ENCODE peak calls at places on chromosome 1, in six cellular contexts. B, W, P, Q, E and I are unnamed samples. For H4K20me1, the result is how much of the 10 kb centered on the place peaks cover.

GRCh38 chr1:224059897-224060462 is 53.9 kb upstream of the FBXO28 start:
- DNase-seq in B (no peak), W (no peak), P (no peak), Q (no peak), E (no peak), I (no peak)

GRCh38 chr1:6956488-6957159 is 171.4 kb downstream of the CAMTA1 start:
- DNase-seq in B (peak), W (peak), P (no peak), Q (no peak), E (no peak), I (no peak)

GRCh38 chr1:54018635-54019034 is 649 bp upstream of the LDLRAD1 start:
- DNase-seq in B (no peak), W (no peak), P (peak), Q (no peak), E (no peak), I (no peak)

GRCh38 chr1:238777551-238777950 is 608.8 kb upstream of the CHRM3 start:
- DNase-seq in B (no peak), W (no peak), P (no peak), Q (no peak), E (no peak), I (no peak)

GRCh38 chr1:234435620-234436019 is 43.4 kb downstream of the TARBP1 start:
- DNase-seq in B (no peak), W (no peak), P (no peak), Q (no peak), E (no peak), I (no peak)

GRCh38 chr1:74937176-74937575 is 197.0 kb upstream of the LHX8 start:
- DNase-seq in B (no peak), W (no peak), P (no peak), Q (no peak), E (no peak), I (no peak)

GRCh38 chr1:81126989-81127571 is 673.7 kb upstream of the ADGRL2 start:
- DNase-seq in B (no peak), W (no peak), P (no peak), Q (no peak), E (no peak), I (no peak)

GRCh38 chr1:40664791-40665190 is 691 bp downstream of the RIMS3 start:
- DNase-seq in B (no peak), W (no peak), P (no peak), Q (no peak), E (no peak), I (no peak)

GRCh38 chr1:61472876-61473275 is 252.1 kb downstream of the TM2D1 start:
- DNase-seq in B (peak), W (peak), P (no peak), Q (no peak), E (peak), I (no peak)

GRCh38 chr1:111592389-111593361 is 26.9 kb upstream of the RAP1A start:
- DNase-seq in B (peak), W (peak), P (peak), Q (peak), E (peak), I (peak)

GRCh38 chr1:3707298-3707938 is 44.8 kb upstream of the CCDC27 start:
- DNase-seq in B (peak), W (no peak), P (no peak), Q (no peak), E (no peak), I (peak)

GRCh38 chr1:31390071-31390470 is 17.2 kb upstream of the FABP3 start:
- DNase-seq in B (peak), W (no peak), P (no peak), Q (no peak), E (no peak), I (peak)

GRCh38 chr1:237799762-237800474 is 90.8 kb downstream of the ZP4 start:
- DNase-seq in B (peak), W (peak), P (peak), Q (no peak), E (peak), I (no peak)

GRCh38 chr1:27137022-27137542 is 17.8 kb downstream of the SLC9A1 start:
- DNase-seq in B (no peak), W (no peak), P (peak), Q (no peak), E (no peak), I (no peak)
- H4K20me1 ChIP-seq in B (under half), W (under half), P (under half), Q (under half), E (under half), I (under half)

GRCh38 chr1:171487038-171487437 is 1.7 kb downstream of the PRRC2C start:
- DNase-seq in B (no peak), W (no peak), P (no peak), Q (no peak), E (no peak), I (no peak)
- H4K20me1 ChIP-seq in B (half or more), W (under half), P (under half), Q (under half), E (under half), I (under half)

DNA sequence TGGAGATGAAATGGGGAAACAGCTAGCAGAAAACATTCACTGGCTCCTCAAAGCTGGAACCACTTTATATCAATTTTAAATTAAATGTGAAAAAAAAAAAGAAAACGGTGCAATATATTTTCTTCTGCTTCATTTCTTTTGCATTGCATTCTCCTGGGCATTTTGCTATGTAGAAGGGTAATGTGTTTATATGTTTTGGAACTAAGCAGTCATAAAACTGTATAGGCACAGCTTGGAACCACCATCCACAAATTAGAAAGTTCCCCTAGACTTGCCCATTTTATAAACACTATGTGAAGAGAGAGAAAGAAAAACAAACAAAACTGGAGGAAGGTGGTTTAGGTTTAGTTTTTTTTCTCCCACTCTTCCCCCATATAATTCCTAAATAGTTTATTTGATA is 1054.7 kb downstream of the TTLL7 start:
- DNase-seq in B (no peak), W (no peak), P (no peak), Q (no peak), E (peak), I (no peak)
- H4K20me1 ChIP-seq in B (under half), W (under half), P (under half), Q (under half), E (under half), I (under half)

DNA sequence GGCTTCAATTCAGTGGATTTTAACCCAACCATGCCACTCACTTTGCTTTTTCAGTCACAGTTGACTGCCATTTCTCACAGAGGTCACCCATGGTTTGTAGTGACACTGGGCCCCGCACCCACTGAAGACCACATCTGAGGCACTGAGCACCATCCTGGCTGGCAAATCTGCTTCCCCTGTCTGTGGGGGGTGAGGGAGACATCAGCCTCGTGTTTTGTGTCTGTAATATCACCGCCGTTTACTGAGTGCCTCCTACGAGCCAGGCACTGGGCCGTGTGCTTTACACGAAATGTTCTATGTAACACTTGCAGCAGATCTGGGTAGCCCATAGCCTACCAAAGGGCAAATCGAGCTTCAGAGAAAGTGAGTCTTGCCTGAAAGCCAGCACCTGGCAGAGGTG is 161.8 kb downstream of the PGBD5 start:
- DNase-seq in B (no peak), W (no peak), P (no peak), Q (no peak), E (no peak), I (no peak)
- H4K20me1 ChIP-seq in B (under half), W (under half), P (under half), Q (under half), E (under half), I (under half)

DNA sequence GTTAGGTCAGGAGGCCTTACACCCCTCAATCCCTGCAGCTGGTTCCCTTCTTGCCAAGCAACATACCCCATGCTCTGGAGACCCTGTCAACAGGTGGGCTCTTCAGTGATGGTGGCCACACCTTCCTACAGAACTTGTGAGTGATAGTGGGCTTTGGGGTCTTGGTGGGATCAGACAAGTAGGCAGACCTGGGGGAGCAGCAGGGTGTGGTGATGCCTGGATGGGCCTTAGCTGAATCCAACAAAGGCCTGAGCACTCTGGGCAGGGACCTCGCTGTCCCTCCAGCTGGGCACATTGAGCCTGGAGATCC is 14.9 kb downstream of the FAAH start:
- DNase-seq in B (no peak), W (no peak), P (no peak), Q (no peak), E (no peak), I (no peak)
- H4K20me1 ChIP-seq in B (under half), W (under half), P (under half), Q (under half), E (under half), I (under half)

GRCh38 chr1:185696419-185697150 is 37.6 kb upstream of the HMCN1 start:
- DNase-seq in B (peak), W (no peak), P (no peak), Q (no peak), E (no peak), I (no peak)

GRCh38 chr1:185695299-185695698 is 38.9 kb upstream of the HMCN1 start:
- DNase-seq in B (peak), W (no peak), P (no peak), Q (no peak), E (peak), I (no peak)

GRCh38 chr1:185690527-185690926 is 43.7 kb upstream of the HMCN1 start:
- DNase-seq in B (no peak), W (no peak), P (no peak), Q (no peak), E (no peak), I (no peak)

GRCh38 chr1:185693654-185694053 is 40.5 kb upstream of the HMCN1 start:
- DNase-seq in B (no peak), W (no peak), P (no peak), Q (no peak), E (no peak), I (no peak)

GRCh38 chr1:185694081-185694480 is 40.1 kb upstream of the HMCN1 start:
- DNase-seq in B (no peak), W (no peak), P (no peak), Q (no peak), E (peak), I (no peak)
- H4K20me1 ChIP-seq in B (under half), W (under half), P (under half), Q (under half), E (under half), I (under half)

GRCh38 chr1:167764458-167765330 is 42.9 kb downstream of the MPZL1 start:
- DNase-seq in B (no peak), W (no peak), P (no peak), Q (no peak), E (no peak), I (no peak)

GRCh38 chr1:167757433-167758309 is 35.9 kb downstream of the MPZL1 start:
- DNase-seq in B (no peak), W (no peak), P (no peak), Q (no peak), E (no peak), I (no peak)

GRCh38 chr1:167762061-167762746 is 40.4 kb downstream of the MPZL1 start:
- DNase-seq in B (no peak), W (no peak), P (no peak), Q (no peak), E (no peak), I (no peak)

GRCh38 chr1:167763525-167764220 is 41.9 kb downstream of the MPZL1 start:
- DNase-seq in B (no peak), W (peak), P (no peak), Q (no peak), E (no peak), I (peak)

GRCh38 chr1:167761400-167761799 is 39.6 kb downstream of the MPZL1 start:
- DNase-seq in B (no peak), W (no peak), P (no peak), Q (no peak), E (no peak), I (no peak)
- H4K20me1 ChIP-seq in B (under half), W (under half), P (under half), Q (under half), E (under half), I (under half)